ENCODE peak calls at places on chromosome 16, in five cellular contexts. One of them, this sample, is unnamed.

GRCh38 chr16:1778200-1779179 is 3.9 kb downstream of the SPSB3 start:
- DNase-seq in stomach: no peak
- DNase-seq in GM10248: no peak
- DNase-seq in sigmoid colon: no peak
- DNase-seq in HTR-8/SVneo: no peak
- DNase-seq in this sample: no peak

GRCh38 chr16:25037221-25037620 is 22.1 kb upstream of the ARHGAP17 start:
- DNase-seq in stomach: no peak
- DNase-seq in HTR-8/SVneo: no peak
- DNase-seq in GM10248: no peak
- DNase-seq in sigmoid colon: no peak
- DNase-seq in this sample: no peak

GRCh38 chr16:68520649-68521086 is 18.4 kb upstream of the ZFP90 start:
- DNase-seq in GM10248: peak
- DNase-seq in stomach: peak
- DNase-seq in HTR-8/SVneo: peak
- DNase-seq in sigmoid colon: peak
- DNase-seq in this sample: no peak

GRCh38 chr16:11183035-11183812 is 72.8 kb downstream of the SOCS1 start:
- DNase-seq in HTR-8/SVneo: no peak
- DNase-seq in GM10248: peak
- DNase-seq in sigmoid colon: no peak
- DNase-seq in stomach: no peak
- DNase-seq in this sample: no peak

GRCh38 chr16:22205577-22206012 is 483 bp upstream of the EEF2K start:
- DNase-seq in stomach: no peak
- DNase-seq in HTR-8/SVneo: no peak
- DNase-seq in GM10248: no peak
- DNase-seq in sigmoid colon: no peak
- DNase-seq in this sample: no peak

GRCh38 chr16:46833465-46833810 is 2.5 kb upstream of the C16orf87 start:
- DNase-seq in stomach: no peak
- DNase-seq in GM10248: no peak
- DNase-seq in HTR-8/SVneo: no peak
- DNase-seq in sigmoid colon: no peak
- DNase-seq in this sample: no peak

GRCh38 chr16:12677472-12677871 is 126.2 kb downstream of the CPPED1 start:
- DNase-seq in sigmoid colon: no peak
- DNase-seq in GM10248: no peak
- DNase-seq in stomach: no peak
- DNase-seq in HTR-8/SVneo: no peak
- DNase-seq in this sample: no peak

GRCh38 chr16:12532871-12533610 is 270.6 kb downstream of the CPPED1 start:
- DNase-seq in GM10248: no peak
- DNase-seq in stomach: no peak
- DNase-seq in sigmoid colon: no peak
- DNase-seq in HTR-8/SVneo: no peak
- DNase-seq in this sample: no peak

GRCh38 chr16:58036943-58037342 is 11.4 kb downstream of the MMP15 start:
- DNase-seq in stomach: no peak
- DNase-seq in GM10248: no peak
- DNase-seq in sigmoid colon: no peak
- DNase-seq in HTR-8/SVneo: no peak
- DNase-seq in this sample: no peak

GRCh38 chr16:10906482-10906881 is 29.5 kb downstream of the CIITA start:
- DNase-seq in sigmoid colon: no peak
- DNase-seq in GM10248: no peak
- DNase-seq in stomach: no peak
- DNase-seq in HTR-8/SVneo: no peak
- DNase-seq in this sample: no peak

GRCh38 chr16:57299009-57299718 is 14.7 kb upstream of the PLLP start:
- DNase-seq in GM10248: no peak
- DNase-seq in HTR-8/SVneo: peak
- DNase-seq in sigmoid colon: peak
- DNase-seq in stomach: peak
- DNase-seq in this sample: peak

This sample was measured in keratinocyte.